ENCODE peak calls at places on chromosome 10, in four cellular contexts. H is CD8-positive, alpha-beta memory T cell; L is psoas muscle; D is SJSA1. G is an unnamed sample.
A peak's percentile ranks its signal among the peaks of the same experiment; 100 is the strongest.

GRCh38 chr10:68684413-68684812 is 36.6 kb upstream of the CCAR1 start:
- DNase-seq in H (peak; percentile 2), L (no peak), D (no peak), G (no peak)

GRCh38 chr10:87721781-87722180 is 62.1 kb downstream of the PAPSS2 start:
- DNase-seq in H (no peak), L (no peak), D (no peak), G (no peak)

GRCh38 chr10:70513848-70514309 is 35.3 kb downstream of the PALD1 start:
- DNase-seq in H (no peak), L (no peak), D (no peak), G (no peak)

GRCh38 chr10:73887038-73888015 is 13.0 kb upstream of the CAMK2G start:
- DNase-seq in H (no peak), L (peak; percentile 93), D (peak; percentile 98), G (peak; percentile 93)

GRCh38 chr10:69327463-69328345 is 49.4 kb downstream of the HK1 start:
- DNase-seq in H (no peak), L (peak; percentile 87), D (no peak), G (peak; percentile 91)

GRCh38 chr10:78349165-78349516 is 315.5 kb downstream of the RPS24 start:
- DNase-seq in H (no peak), L (no peak), D (peak; percentile 29), G (peak; percentile 21)

GRCh38 chr10:87860156-87860795 is 3.1 kb downstream of the KLLN start:
- DNase-seq in H (no peak), L (no peak), D (no peak), G (no peak)

GRCh38 chr10:519716-520401 is 169.6 kb downstream of the DIP2C start:
- DNase-seq in H (no peak), L (no peak), D (no peak), G (no peak)

GRCh38 chr10:9504227-9504626 is 1449.7 kb downstream of the GATA3 start:
- DNase-seq in H (no peak), L (no peak), D (no peak), G (no peak)

GRCh38 chr10:124145109-124145860 is 51.9 kb upstream of the CHST15 start:
- DNase-seq in H (no peak), L (peak; percentile 88), D (no peak), G (no peak)

GRCh38 chr10:124566981-124567835 is 105.6 kb downstream of the LHPP start:
- DNase-seq in H (no peak), L (no peak), D (no peak), G (no peak)

DNA sequence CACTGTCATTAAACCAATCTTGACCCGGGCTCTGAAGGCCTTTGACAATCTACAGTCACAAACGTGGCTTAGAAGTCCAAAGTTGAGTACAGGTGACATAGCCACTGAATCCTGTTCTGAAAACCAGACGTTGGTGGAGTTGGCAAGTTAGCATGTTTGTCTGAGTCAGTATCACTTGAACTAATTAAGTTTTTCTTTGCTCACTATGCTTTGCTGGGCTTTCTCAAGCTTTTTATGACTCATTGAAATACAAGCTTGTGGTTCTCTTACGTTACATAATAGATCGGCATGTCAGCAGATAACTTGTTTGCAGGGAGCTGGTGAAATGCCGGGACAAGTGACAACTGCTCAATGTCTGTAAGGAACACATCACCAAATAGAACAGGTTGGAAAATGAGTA is 53.8 kb downstream of the ARL5B start:
- DNase-seq in H (no peak), L (no peak), D (no peak), G (no peak)
- H3K27ac ChIP-seq in H (no peak overlapping the region), L (no peak overlapping the region), D (no peak overlapping the region), G (no peak overlapping the region)

DNA sequence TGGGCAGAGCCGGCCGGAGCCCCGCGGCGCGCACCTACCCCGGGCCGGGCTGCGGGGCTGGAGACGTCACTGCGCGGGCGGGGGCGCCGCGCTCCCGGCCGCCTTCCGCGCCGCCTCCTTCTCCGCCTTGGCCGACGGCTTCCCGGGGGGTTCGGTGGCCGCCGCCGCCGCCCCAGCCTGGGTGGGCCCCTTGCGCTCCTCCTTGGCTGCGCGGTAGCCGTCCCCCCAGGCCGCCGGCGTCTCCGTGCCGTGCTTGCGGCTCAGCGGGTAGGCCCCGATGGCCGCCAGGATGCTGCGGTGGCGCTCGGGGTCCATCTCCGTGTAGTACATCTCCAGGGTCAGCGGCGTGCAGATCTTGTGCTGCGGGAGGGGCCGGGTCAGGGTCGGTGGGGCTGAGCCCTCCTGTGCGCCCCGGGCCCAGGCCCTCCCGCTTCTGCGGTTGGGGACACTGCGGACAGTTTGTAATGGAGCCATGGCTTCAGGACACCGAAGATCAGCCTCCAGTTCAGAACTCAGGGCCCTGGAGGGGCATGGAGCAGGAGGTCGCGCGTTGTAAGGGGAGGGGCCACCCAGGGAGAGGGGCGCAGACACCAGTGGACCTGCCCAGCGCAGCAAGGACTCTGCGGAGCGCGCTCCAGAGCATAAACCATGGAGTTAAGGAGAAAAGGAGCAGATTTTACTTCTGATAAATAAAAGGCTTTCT is 10.8 kb downstream of the CALY start:
- DNase-seq in H (no peak), L (peak; percentile 45), D (no peak), G (no peak)
- H3K4me3 ChIP-seq in H (peak overlapping the region; percentile 34), L (peak overlapping the region; percentile 51), D (no peak overlapping the region), G (peak overlapping the region; percentile 69)

DNA sequence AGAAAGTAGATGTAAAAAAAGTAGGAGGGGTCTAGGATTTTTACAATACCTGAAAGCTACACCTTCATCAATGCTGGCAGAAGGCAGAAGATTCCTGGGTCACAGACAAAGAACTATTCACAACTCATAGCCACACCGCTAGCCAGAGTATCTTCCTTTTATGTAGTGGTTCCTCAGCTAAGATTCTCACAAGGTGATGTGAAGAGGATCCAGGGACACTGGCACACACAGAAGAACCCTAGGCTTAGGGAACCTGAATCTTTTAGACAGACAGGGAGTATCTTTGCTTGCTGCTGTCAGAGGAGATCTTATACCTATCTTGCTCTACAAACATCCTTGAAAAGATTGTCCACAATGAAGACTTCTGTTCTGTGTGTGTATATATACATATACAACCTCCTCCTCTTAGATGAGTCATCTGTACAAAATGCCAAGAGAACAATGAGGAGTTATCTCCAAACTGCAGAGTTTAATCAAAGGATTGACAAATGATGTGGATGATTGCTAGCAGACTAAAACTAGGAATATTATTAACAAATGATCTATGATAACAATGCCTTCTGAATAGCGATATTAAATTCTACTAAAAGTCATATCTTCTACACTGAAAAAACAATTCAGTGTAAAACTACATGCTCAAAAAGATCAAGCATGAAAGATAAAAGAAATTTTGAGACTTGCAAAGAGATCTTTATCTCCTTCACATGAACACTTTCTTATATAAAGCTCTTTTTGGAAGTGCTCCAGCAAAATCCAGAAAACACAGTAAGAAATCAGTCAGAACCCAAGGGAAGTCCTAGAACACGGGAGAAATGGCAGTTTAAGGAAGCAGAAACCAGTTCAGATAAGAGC is 409.3 kb downstream of the PARD3 start:
- DNase-seq in H (no peak), L (no peak), D (no peak), G (no peak)
- H3K27ac ChIP-seq in H (no peak overlapping the region), L (no peak overlapping the region), D (peak overlapping the region; percentile 9), G (no peak overlapping the region)

GRCh38 chr10:49552277-49552676 is 13.4 kb upstream of the ERCC6 start:
- DNase-seq in H (no peak), L (no peak), D (peak; percentile 80), G (no peak)

GRCh38 chr10:49549640-49550346 is 10.9 kb upstream of the ERCC6 start:
- DNase-seq in H (no peak), L (no peak), D (no peak), G (no peak)

GRCh38 chr10:49550563-49550962 is 11.6 kb upstream of the ERCC6 start:
- DNase-seq in H (no peak), L (no peak), D (peak; percentile 51), G (no peak)
- H3K4me3 ChIP-seq in H (no peak overlapping the region), L (no peak overlapping the region), D (no peak overlapping the region), G (no peak overlapping the region)

DNA sequence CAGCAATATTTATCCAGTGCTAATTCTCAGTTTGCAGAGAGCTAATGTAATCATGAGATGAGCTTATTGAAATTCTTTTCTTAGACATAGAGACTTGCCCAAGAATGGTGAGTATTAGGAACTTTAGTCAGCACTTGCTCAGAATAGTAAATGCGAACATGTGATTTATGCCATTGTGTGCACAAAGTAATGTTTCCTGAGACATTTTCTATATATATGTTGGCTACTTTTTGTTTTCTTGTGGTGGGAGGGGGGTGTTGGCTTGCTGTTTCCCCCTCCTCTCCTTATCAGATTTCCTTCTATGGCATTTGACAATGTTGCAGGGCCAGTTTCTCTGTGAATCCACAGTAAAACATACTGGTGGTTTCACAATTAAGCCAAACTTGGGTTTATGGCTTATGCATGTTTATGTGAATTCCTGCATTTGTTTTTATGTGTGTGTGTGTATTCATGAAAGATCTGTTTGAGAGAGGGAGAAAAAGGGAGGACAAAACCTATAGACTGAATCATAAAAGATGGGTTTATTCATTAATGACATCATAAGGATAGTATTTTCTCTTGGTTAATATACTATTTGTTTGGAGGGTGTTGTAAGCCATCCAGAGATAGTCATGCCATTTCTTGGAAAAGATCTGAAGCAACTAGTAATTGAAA is 36.3 kb downstream of the ARID5B start:
- DNase-seq in H (no peak), L (no peak), D (no peak), G (no peak)
- H3K27ac ChIP-seq in H (no peak overlapping the region), L (peak overlapping the region; percentile 48), D (peak overlapping the region; percentile 74), G (peak overlapping the region; percentile 61)

DNA sequence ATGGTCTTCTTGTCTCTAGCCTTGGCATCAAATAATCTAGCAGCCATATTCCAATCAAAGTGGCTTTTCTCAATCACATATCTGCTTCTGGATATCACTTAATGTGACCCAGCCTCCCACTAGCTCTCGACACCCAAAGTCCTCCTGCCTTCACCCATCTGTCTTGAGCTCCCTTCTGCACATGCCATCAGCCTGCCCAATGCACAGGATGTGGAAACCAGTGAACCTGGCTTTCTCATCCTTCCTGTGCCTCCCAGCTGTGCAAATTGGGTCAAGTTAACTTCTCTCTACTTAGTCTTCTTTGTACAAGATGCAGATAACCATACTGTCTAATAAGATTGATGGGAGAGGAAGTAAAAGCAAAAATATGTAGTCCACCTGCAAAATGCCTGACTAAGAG is 257.9 kb upstream of the PITRM1 start:
- DNase-seq in H (no peak), L (no peak), D (no peak), G (no peak)
- H3K4me3 ChIP-seq in H (no peak overlapping the region), L (no peak overlapping the region), D (no peak overlapping the region), G (no peak overlapping the region)

DNA sequence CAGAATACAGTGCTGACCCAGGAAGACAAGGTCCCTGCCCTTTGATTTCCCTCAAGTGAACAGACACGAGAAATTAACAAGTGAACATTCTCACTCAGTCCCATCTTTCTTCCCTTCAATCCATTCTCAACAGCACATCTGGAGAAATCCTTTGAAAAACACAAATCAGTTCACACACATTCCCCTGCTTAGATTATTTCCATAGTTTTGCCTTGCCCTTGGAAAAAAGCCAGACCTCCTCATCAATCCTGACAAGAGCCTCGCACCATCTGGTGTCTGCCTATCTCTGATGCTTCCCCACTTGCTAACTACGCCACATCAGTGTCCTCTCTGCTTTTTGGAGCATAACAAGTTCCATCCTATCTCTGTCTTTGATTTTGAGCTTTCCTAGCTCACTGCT is 94.4 kb upstream of the KIAA1217 start:
- DNase-seq in H (no peak), L (no peak), D (no peak), G (no peak)
- H3K27ac ChIP-seq in H (no peak overlapping the region), L (peak overlapping the region; percentile 92), D (no peak overlapping the region), G (no peak overlapping the region)

G was measured in coronary artery.